ENCODE peak calls at places on chromosome 7, in eight cellular contexts. C is stimulated activated CD4-positive, alpha-beta T cell treated with anti-CD3 and anti-CD28 coated beads, TNF-alpha, amount 100 ng/mL, for 4 hours; X is activated T-cell treated with anti-CD3 and anti-CD28 coated beads, Interleukin-2, amount 50 U/mL, for 72 hours; M is NCI-H1048; H is ELF-1; K is activated naive CD4-positive, alpha-beta T cell; A is DMS153; L is amniotic epithelial cell. G is an unnamed sample.

GRCh38 chr7:1561036-1561940 is 5.3 kb upstream of the TMEM184A start:
- DNase-seq in C (no peak), X (no peak), M (no peak), H (no peak), K (no peak), A (no peak), L (no peak), G (no peak)

GRCh38 chr7:56097700-56098099 is 4.9 kb upstream of the PHKG1 start:
- DNase-seq in C (no peak), X (no peak), M (no peak), H (no peak), K (no peak), A (no peak), L (peak), G (no peak)

GRCh38 chr7:66837661-66838060 is 83.4 kb upstream of the TMEM248 start:
- DNase-seq in C (no peak), X (no peak), M (no peak), H (no peak), K (no peak), A (no peak), L (no peak), G (no peak)

GRCh38 chr7:3159039-3159438 is 115.4 kb upstream of the CARD11 start:
- DNase-seq in C (no peak), X (no peak), M (no peak), H (no peak), K (no peak), A (no peak), L (no peak), G (no peak)

GRCh38 chr7:3695602-3696001 is 394.6 kb downstream of the SDK1 start:
- DNase-seq in C (no peak), X (no peak), M (no peak), H (no peak), K (no peak), A (no peak), L (peak), G (no peak)

GRCh38 chr7:137579913-137580640 is 236.5 kb upstream of the PTN start:
- DNase-seq in C (no peak), X (no peak), M (no peak), H (no peak), K (no peak), A (no peak), L (peak), G (no peak)

GRCh38 chr7:90190995-90191394 is 20.5 kb upstream of the STEAP2 start:
- DNase-seq in C (no peak), X (no peak), M (no peak), H (no peak), K (no peak), A (no peak), L (no peak), G (no peak)

GRCh38 chr7:3754488-3755365 is 453.7 kb downstream of the SDK1 start:
- DNase-seq in C (no peak), X (no peak), M (no peak), H (peak), K (no peak), A (peak), L (no peak), G (no peak)

GRCh38 chr7:43781726-43782607 is 23.5 kb downstream of the BLVRA start:
- DNase-seq in C (no peak), X (no peak), M (no peak), H (no peak), K (no peak), A (no peak), L (peak), G (no peak)

GRCh38 chr7:11434371-11434770 is 397.6 kb downstream of the THSD7A start:
- DNase-seq in C (no peak), X (no peak), M (no peak), H (no peak), K (no peak), A (no peak), L (peak), G (no peak)

GRCh38 chr7:13841284-13841683 is 148.2 kb downstream of the ETV1 start:
- DNase-seq in C (no peak), X (no peak), M (no peak), H (no peak), K (no peak), A (no peak), L (no peak), G (no peak)

GRCh38 chr7:133196872-133197612 is 55.8 kb upstream of the EXOC4 start:
- DNase-seq in C (no peak), X (no peak), M (no peak), H (peak), K (no peak), A (no peak), L (no peak), G (no peak)

GRCh38 chr7:21850531-21851285 is 95.0 kb downstream of the CDCA7L start:
- DNase-seq in C (no peak), X (no peak), M (no peak), H (no peak), K (no peak), A (no peak), L (peak), G (no peak)

GRCh38 chr7:124801330-124801895 is 35.8 kb upstream of the GPR37 start:
- DNase-seq in C (no peak), X (no peak), M (no peak), H (no peak), K (no peak), A (no peak), L (no peak), G (no peak)

GRCh38 chr7:35889001-35889400 is 88.1 kb downstream of the SEPTIN7 start:
- DNase-seq in C (no peak), X (no peak), M (no peak), H (peak), K (no peak), A (no peak), L (no peak), G (no peak)

GRCh38 chr7:5692112-5692844 is 89.2 kb downstream of the RNF216 start:
- DNase-seq in C (no peak), X (peak), M (no peak), H (peak), K (no peak), A (no peak), L (peak), G (no peak)

GRCh38 chr7:582931-583330 is 63.3 kb upstream of the PDGFA start:
- DNase-seq in C (no peak), X (no peak), M (no peak), H (no peak), K (no peak), A (no peak), L (no peak), G (no peak)

GRCh38 chr7:117119192-117119924 is 166.1 kb downstream of the ST7 start:
- DNase-seq in C (peak), X (peak), M (peak), H (peak), K (peak), A (peak), L (peak), G (peak)

GRCh38 chr7:43636093-43636492 is 53.2 kb downstream of the STK17A start:
- DNase-seq in C (no peak), X (no peak), M (no peak), H (no peak), K (no peak), A (no peak), L (peak), G (no peak)

GRCh38 chr7:24842449-24843241 is 85.4 kb upstream of the GSDME start:
- DNase-seq in C (no peak), X (no peak), M (no peak), H (no peak), K (no peak), A (peak), L (no peak), G (no peak)

GRCh38 chr7:44980393-44981034 is 1.7 kb upstream of the MYO1G start:
- DNase-seq in C (no peak), X (peak), M (no peak), H (peak), K (no peak), A (no peak), L (no peak), G (peak)

GRCh38 chr7:71633571-71634008 is 501.6 kb downstream of the GALNT17 start:
- DNase-seq in C (no peak), X (no peak), M (no peak), H (peak), K (no peak), A (peak), L (peak), G (no peak)

GRCh38 chr7:100515072-100515532 is 23.9 kb upstream of the AGFG2 start:
- DNase-seq in C (no peak), X (no peak), M (no peak), H (no peak), K (no peak), A (no peak), L (peak), G (no peak)

GRCh38 chr7:39987641-39988347 is 37.7 kb downstream of the CDK13 start:
- DNase-seq in C (no peak), X (no peak), M (no peak), H (no peak), K (peak), A (no peak), L (no peak), G (no peak)

GRCh38 chr7:79090543-79090942 is 362.9 kb downstream of the MAGI2 start:
- DNase-seq in C (no peak), X (no peak), M (no peak), H (no peak), K (no peak), A (no peak), L (peak), G (no peak)

GRCh38 chr7:30276203-30276900 is 8.0 kb upstream of the ZNRF2 start:
- DNase-seq in C (no peak), X (peak), M (no peak), H (peak), K (peak), A (peak), L (peak), G (peak)

GRCh38 chr7:50307368-50308012 is 3.0 kb downstream of the IKZF1 start:
- DNase-seq in C (no peak), X (peak), M (no peak), H (no peak), K (peak), A (no peak), L (no peak), G (peak)

GRCh38 chr7:50706469-50706937 is 76.2 kb downstream of the GRB10 start:
- DNase-seq in C (no peak), X (no peak), M (no peak), H (no peak), K (no peak), A (no peak), L (peak), G (no peak)

GRCh38 chr7:2710256-2710655 is 22.3 kb downstream of the AMZ1 start:
- DNase-seq in C (no peak), X (peak), M (no peak), H (no peak), K (no peak), A (no peak), L (no peak), G (peak)

GRCh38 chr7:114343949-114344708 is 70.5 kb upstream of the FOXP2 start:
- DNase-seq in C (no peak), X (no peak), M (no peak), H (no peak), K (no peak), A (no peak), L (no peak), G (no peak)

G was measured in activated naive CD8-positive, alpha-beta T cell treated with anti-CD3 and anti-CD28 coated beads, Interleukin-2, amount 50 U/mL, for 24 hours.